ENCODE peak calls at places on chromosomes 16 and 17, in eight cellular contexts. N is AG10803, O is upper lobe of right lung, K is mucosa of descending colon, R is WTC11, E is dorsolateral prefrontal cortex, T is cardiac muscle cell, Y is stomach. H is an unnamed sample.

GRCh38 chr16:19093631-19094541 is 19.9 kb upstream of the ITPRIPL2 start:
- DNase-seq in N (no peak), O (no peak), K (no peak), R (no peak), E (no peak), T (no peak), Y (no peak), H (no peak)

GRCh38 chr17:38606646-38607611 is 1.2 kb upstream of the SRCIN1 start:
- DNase-seq in N (no peak), O (no peak), K (no peak), R (no peak), E (peak), T (no peak), Y (peak), H (no peak)

GRCh38 chr17:35170968-35171771 is 23.0 kb downstream of the SLC35G3 start:
- DNase-seq in N (peak), O (no peak), K (no peak), R (no peak), E (no peak), T (peak), Y (no peak), H (peak)

GRCh38 chr17:41396340-41396739 is 1.1 kb downstream of the KRT31 start:
- DNase-seq in N (no peak), O (no peak), K (no peak), R (no peak), E (no peak), T (no peak), Y (no peak), H (no peak)

GRCh38 chr16:27426423-27427408 is 24.7 kb downstream of the IL21R start:
- DNase-seq in N (peak), O (peak), K (peak), R (no peak), E (no peak), T (peak), Y (peak), H (peak)

GRCh38 chr16:72875291-72876036 is 172.5 kb downstream of the ZFHX3 start:
- DNase-seq in N (no peak), O (no peak), K (no peak), R (no peak), E (no peak), T (no peak), Y (no peak), H (no peak)

GRCh38 chr17:65177901-65178300 is 40.7 kb downstream of the RGS9 start:
- DNase-seq in N (peak), O (no peak), K (no peak), R (no peak), E (no peak), T (peak), Y (no peak), H (peak)

GRCh38 chr17:79814966-79815835 is 18.3 kb upstream of the CBX8 start:
- DNase-seq in N (peak), O (peak), K (peak), R (no peak), E (no peak), T (peak), Y (peak), H (no peak)

GRCh38 chr17:66953661-66954060 is 10.8 kb upstream of the CACNG4 start:
- DNase-seq in N (peak), O (no peak), K (no peak), R (no peak), E (peak), T (no peak), Y (no peak), H (no peak)

GRCh38 chr16:117381-118365 is 20.8 kb downstream of the NPRL3 start:
- DNase-seq in N (peak), O (peak), K (peak), R (peak), E (no peak), T (peak), Y (peak), H (peak)

GRCh38 chr16:22193134-22193411 is 13.0 kb upstream of the EEF2K start:
- DNase-seq in N (no peak), O (no peak), K (no peak), R (no peak), E (no peak), T (no peak), Y (no peak), H (no peak)

GRCh38 chr17:2406903-2407790 is 6.3 kb upstream of the MNT start:
- DNase-seq in N (peak), O (no peak), K (peak), R (no peak), E (no peak), T (peak), Y (peak), H (peak)

GRCh38 chr16:4306439-4307214 is 9.2 kb upstream of the GLIS2 start:
- DNase-seq in N (no peak), O (no peak), K (no peak), R (no peak), E (no peak), T (no peak), Y (no peak), H (no peak)

GRCh38 chr16:27220991-27221390 is 17.7 kb downstream of the KDM8 start:
- DNase-seq in N (no peak), O (no peak), K (no peak), R (no peak), E (no peak), T (no peak), Y (no peak), H (no peak)

GRCh38 chr17:69744512-69745098 is 330.1 kb downstream of the MAP2K6 start:
- DNase-seq in N (no peak), O (no peak), K (no peak), R (no peak), E (no peak), T (no peak), Y (no peak), H (no peak)

GRCh38 chr16:1678500-1679098 is 520 bp downstream of the JPT2 start:
- DNase-seq in N (peak), O (no peak), K (peak), R (no peak), E (peak), T (peak), Y (peak), H (peak)

GRCh38 chr17:36899250-36900129 is 37.8 kb upstream of the LHX1 start:
- DNase-seq in N (no peak), O (no peak), K (no peak), R (no peak), E (no peak), T (no peak), Y (no peak), H (no peak)

GRCh38 chr17:5499790-5500189 is 13.4 kb downstream of the MIS12 start:
- DNase-seq in N (no peak), O (no peak), K (no peak), R (peak), E (peak), T (no peak), Y (no peak), H (no peak)

GRCh38 chr16:66081967-66082366 is 284.5 kb upstream of the CDH5 start:
- DNase-seq in N (peak), O (no peak), K (no peak), R (no peak), E (peak), T (peak), Y (no peak), H (peak)

GRCh38 chr17:38539386-38539785 is 66.4 kb downstream of the SRCIN1 start:
- DNase-seq in N (no peak), O (no peak), K (no peak), R (no peak), E (no peak), T (no peak), Y (no peak), H (no peak)

GRCh38 chr16:15524966-15525365 is 90.6 kb downstream of the BMERB1 start:
- DNase-seq in N (no peak), O (no peak), K (no peak), R (no peak), E (no peak), T (no peak), Y (no peak), H (no peak)

GRCh38 chr16:85056211-85056748 is 28.7 kb downstream of the KIAA0513 start:
- DNase-seq in N (peak), O (no peak), K (no peak), R (peak), E (no peak), T (peak), Y (no peak), H (no peak)

GRCh38 chr17:79667121-79667715 is 56.4 kb upstream of the RBFOX3 start:
- DNase-seq in N (no peak), O (peak), K (no peak), R (no peak), E (no peak), T (no peak), Y (no peak), H (no peak)

GRCh38 chr16:82700541-82701240 is 73.9 kb downstream of the CDH13 start:
- DNase-seq in N (peak), O (no peak), K (no peak), R (no peak), E (no peak), T (peak), Y (no peak), H (peak)

GRCh38 chr16:68074850-68075249 is 10.3 kb upstream of the NFATC3 start:
- DNase-seq in N (no peak), O (no peak), K (peak), R (no peak), E (no peak), T (no peak), Y (peak), H (no peak)

GRCh38 chr17:62995377-62995885 is 29.4 kb downstream of the TANC2 start:
- DNase-seq in N (peak), O (no peak), K (peak), R (peak), E (no peak), T (peak), Y (peak), H (peak)

GRCh38 chr17:60526726-60527125 is 684 bp upstream of the APPBP2 start:
- DNase-seq in N (peak), O (no peak), K (no peak), R (no peak), E (no peak), T (peak), Y (no peak), H (no peak)

GRCh38 chr16:87201052-87201451 is 116.1 kb downstream of the C16orf95 start:
- DNase-seq in N (peak), O (no peak), K (peak), R (no peak), E (peak), T (peak), Y (no peak), H (peak)

GRCh38 chr16:53085539-53086450 is 31.0 kb downstream of the CHD9 start:
- DNase-seq in N (peak), O (no peak), K (no peak), R (no peak), E (no peak), T (peak), Y (no peak), H (peak)

GRCh38 chr16:50622643-50623369 is 58.3 kb downstream of the SNX20 start:
- DNase-seq in N (no peak), O (no peak), K (no peak), R (no peak), E (no peak), T (no peak), Y (no peak), H (no peak)

GRCh38 chr17:77619851-77620250 is 338.7 kb upstream of the TNRC6C start:
- DNase-seq in N (peak), O (no peak), K (no peak), R (no peak), E (no peak), T (peak), Y (no peak), H (peak)

GRCh38 chr17:16477255-16477654 is 14.7 kb downstream of the LRRC75A start:
- DNase-seq in N (peak), O (no peak), K (no peak), R (no peak), E (no peak), T (peak), Y (no peak), H (peak)

GRCh38 chr16:71472041-71472440 is 10.0 kb upstream of the ZNF23 start:
- DNase-seq in N (no peak), O (no peak), K (no peak), R (no peak), E (no peak), T (no peak), Y (no peak), H (no peak)

GRCh38 chr16:71461686-71462648 is at the start of gene ZNF23:
- DNase-seq in N (peak), O (peak), K (peak), R (peak), E (peak), T (peak), Y (peak), H (peak)

DNA sequence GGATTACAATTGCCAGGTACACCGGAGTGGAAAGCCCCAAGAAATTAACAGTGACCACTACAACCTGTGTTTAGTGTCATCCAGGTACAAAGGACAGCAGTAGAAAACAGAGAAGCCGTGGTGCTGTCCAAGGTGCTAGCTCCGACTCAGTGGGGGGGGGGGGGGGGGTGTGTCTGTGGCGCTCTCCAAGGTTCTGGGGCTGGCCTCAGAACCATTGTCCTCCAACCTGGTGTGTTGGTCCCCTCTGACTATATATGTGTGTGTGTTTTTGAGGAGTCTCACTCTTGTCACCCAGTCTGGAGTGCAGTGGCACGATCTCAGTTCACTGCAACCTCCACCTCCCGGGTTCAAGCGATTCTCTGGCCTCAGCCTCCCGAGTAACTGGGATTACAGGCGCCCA is 5.8 kb upstream of the ZNF23 start:
- DNase-seq in N (no peak), O (no peak), K (peak), R (peak), E (no peak), T (peak), Y (no peak), H (no peak)
- TF ChIP-seq CTCF in N (no peak), O (no peak), K (no peak), R (no peak), E (no peak), T (no peak), Y (no peak), H (no peak)

GRCh38 chr16:30052671-30053372 is 12.7 kb upstream of the ALDOA start:
- DNase-seq in N (peak), O (peak), K (peak), R (peak), E (peak), T (peak), Y (peak), H (peak)

GRCh38 chr16:30051518-30051917 is 14.0 kb upstream of the ALDOA start:
- DNase-seq in N (peak), O (no peak), K (no peak), R (no peak), E (no peak), T (peak), Y (no peak), H (peak)

GRCh38 chr16:30053376-30054015 is 12.1 kb upstream of the ALDOA start:
- DNase-seq in N (peak), O (no peak), K (no peak), R (no peak), E (no peak), T (peak), Y (no peak), H (peak)

GRCh38 chr16:30054451-30054850 is 11.1 kb upstream of the ALDOA start:
- DNase-seq in N (no peak), O (no peak), K (no peak), R (no peak), E (no peak), T (no peak), Y (no peak), H (no peak)

DNA sequence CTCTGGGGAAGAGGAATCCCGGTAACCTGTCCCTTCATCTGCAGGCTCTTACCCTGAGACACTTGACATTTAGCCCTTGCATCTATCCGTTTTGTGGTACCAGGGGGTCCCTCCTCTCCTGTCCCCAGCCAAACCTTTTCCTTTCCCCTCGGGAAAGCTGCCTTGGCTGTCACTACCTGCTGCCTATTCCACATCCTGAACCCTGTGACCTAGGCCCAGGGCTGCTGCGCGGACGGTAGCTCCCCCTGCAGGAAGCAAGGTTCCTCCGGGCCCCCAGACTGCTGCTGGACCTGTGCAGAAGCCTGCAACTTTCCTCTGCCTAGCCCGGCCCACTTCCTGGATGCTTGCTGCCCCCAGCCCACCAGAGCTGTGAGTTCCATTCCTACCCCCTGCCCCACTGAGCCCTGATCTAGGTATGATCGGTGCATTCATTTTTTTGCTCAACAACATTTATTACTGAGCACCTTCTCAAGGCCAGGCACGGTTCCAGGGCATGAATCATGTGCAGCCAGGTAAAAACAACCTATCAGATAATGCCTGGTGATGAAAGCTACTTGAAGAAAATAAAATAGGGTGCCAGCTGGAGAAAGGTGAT is 10.5 kb upstream of the ALDOA start:
- DNase-seq in N (no peak), O (peak), K (peak), R (peak), E (no peak), T (no peak), Y (peak), H (no peak)
- TF ChIP-seq CTCF in N (peak), O (peak), K (no peak), R (peak), E (no peak), T (peak), Y (no peak), H (peak)

GRCh38 chr17:33519692-33520091 is 226.6 kb upstream of the ASIC2 start:
- DNase-seq in N (no peak), O (no peak), K (no peak), R (no peak), E (no peak), T (no peak), Y (no peak), H (no peak)

GRCh38 chr17:33522623-33523022 is 229.5 kb upstream of the ASIC2 start:
- DNase-seq in N (no peak), O (no peak), K (no peak), R (peak), E (no peak), T (no peak), Y (no peak), H (no peak)

GRCh38 chr17:33523577-33523981 is 230.5 kb upstream of the ASIC2 start:
- DNase-seq in N (peak), O (no peak), K (peak), R (no peak), E (peak), T (peak), Y (no peak), H (no peak)

GRCh38 chr17:33520404-33521032 is 227.4 kb upstream of the ASIC2 start:
- DNase-seq in N (peak), O (no peak), K (peak), R (peak), E (peak), T (peak), Y (peak), H (no peak)

GRCh38 chr17:33521784-33522183 is 228.7 kb upstream of the ASIC2 start:
- DNase-seq in N (no peak), O (no peak), K (peak), R (peak), E (peak), T (no peak), Y (no peak), H (no peak)
- TF ChIP-seq CTCF in N (no peak), O (peak), K (no peak), R (peak), E (no peak), T (peak), Y (no peak), H (no peak)

DNA sequence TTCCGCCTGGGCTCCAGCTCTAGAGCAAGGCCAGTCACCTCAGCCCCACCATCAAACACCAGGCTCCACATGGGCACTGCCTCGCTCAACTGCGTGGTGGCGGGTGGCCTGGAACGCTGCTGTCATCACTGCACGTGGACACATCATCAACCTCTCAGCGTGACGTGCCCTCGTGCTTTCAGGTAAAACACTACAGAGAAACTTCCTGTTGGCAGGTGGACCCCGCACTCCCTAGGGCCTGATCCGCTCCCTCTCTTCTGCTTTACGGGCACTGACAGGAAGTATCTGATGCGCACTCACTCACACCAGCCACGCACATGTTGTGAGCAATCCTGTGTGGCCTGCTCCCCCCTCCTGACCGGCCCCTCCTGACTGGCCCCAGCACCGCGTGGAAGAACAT is 87.4 kb downstream of the ANKRD11 start:
- DNase-seq in N (no peak), O (no peak), K (no peak), R (no peak), E (no peak), T (no peak), Y (no peak), H (no peak)
- TF ChIP-seq CTCF in N (no peak), O (no peak), K (no peak), R (no peak), E (no peak), T (no peak), Y (no peak), H (no peak)

DNA sequence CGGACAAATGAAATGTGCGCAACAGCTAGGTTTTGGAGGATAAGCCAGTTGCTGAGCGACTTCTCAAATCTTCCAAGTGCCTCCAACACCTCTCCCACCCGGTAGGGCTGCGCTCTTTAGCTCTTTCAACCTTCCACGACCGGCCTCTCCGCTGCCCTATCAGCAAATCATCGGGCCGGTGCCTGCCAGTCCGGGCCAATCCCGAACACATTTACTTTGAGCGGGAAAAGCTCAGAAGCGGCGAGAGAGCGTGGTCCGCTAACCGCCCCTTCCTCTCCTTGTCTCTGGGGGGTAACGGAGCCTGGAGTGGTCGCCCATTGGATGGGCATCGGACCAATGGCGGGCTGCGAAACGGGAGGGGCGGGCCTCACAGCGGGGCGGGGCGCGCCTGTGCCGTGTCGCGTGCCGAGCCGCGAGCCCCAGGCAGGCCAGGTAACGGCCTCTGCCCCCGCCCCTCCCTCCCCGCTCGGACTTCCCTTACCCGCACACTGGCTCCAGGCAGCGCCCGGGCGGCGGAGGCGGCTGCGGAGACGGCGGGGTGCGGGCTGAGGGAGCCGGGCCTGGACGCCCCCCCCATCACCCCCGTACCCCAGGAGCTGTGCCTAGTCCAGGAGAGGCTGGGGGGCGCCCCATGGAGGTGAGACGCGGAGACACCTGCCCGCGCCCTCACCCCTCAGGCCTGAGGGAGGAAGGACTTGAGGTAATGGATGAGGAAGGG is at the start of gene MEIOC:
- DNase-seq in N (no peak), O (no peak), K (no peak), R (peak), E (no peak), T (peak), Y (no peak), H (no peak)
- TF ChIP-seq CTCF in N (peak), O (no peak), K (no peak), R (no peak), E (no peak), T (no peak), Y (no peak), H (no peak)